ENCODE peak calls at places on chromosomes 11 and 22, in six cellular contexts. K is HepG2, J is GM12878, A is A549, L is K562, H is NB4. Q is an unnamed sample.

GRCh38 chr11:65862941-65863888 is 3.0 kb downstream of the MUS81 start:
- DNase-seq in K (no peak), H (peak; percentile 5), L (no peak), J (no peak), A (no peak), Q (no peak)

GRCh38 chr11:65593518-65594414 is 1.8 kb downstream of the KCNK7 start:
- DNase-seq in H (peak; percentile 55), L (peak; percentile 67), J (no peak), A (no peak), K (no peak), Q (peak; percentile 34)

GRCh38 chr11:128776088-128776433 is 82.2 kb downstream of the FLI1 start:
- DNase-seq in A (no peak), J (no peak), K (no peak), L (no peak), H (no peak), Q (no peak)

GRCh38 chr11:561148-562003 is 606 bp downstream of the RASSF7 start:
- DNase-seq in H (peak; percentile 67), K (peak; percentile 87), L (no peak), J (no peak), A (peak; percentile 78), Q (no peak)

GRCh38 chr22:38699784-38700183 is 959 bp downstream of the JOSD1 start:
- DNase-seq in A (no peak), J (no peak), L (no peak), H (peak; percentile 17), K (peak; percentile 21), Q (no peak)

GRCh38 chr11:69280451-69280850 is 13.5 kb upstream of the MYEOV start:
- DNase-seq in L (no peak), H (no peak), A (no peak), J (no peak), K (no peak), Q (no peak)

GRCh38 chr11:8765294-8765693 is 82.7 kb downstream of the RPL27A start:
- DNase-seq in H (no peak), A (peak; percentile 21), K (peak; percentile 49), J (no peak), L (no peak), Q (peak; percentile 19)

GRCh38 chr11:61482513-61482912 is 26.0 kb upstream of the LRRC10B start:
- DNase-seq in H (peak; percentile 52), J (no peak), A (peak; percentile 67), K (no peak), L (peak; percentile 75), Q (no peak)

GRCh38 chr11:45900916-45901617 is 6.0 kb downstream of the FREY1 start:
- DNase-seq in L (no peak), H (no peak), K (no peak), A (no peak), J (no peak), Q (no peak)

GRCh38 chr22:30144391-30144790 is 64.1 kb downstream of the HORMAD2 start:
- DNase-seq in H (no peak), J (no peak), A (no peak), L (peak; percentile 30), K (no peak), Q (no peak)

GRCh38 chr11:78943841-78944240 is 369.2 kb upstream of the NARS2 start:
- DNase-seq in K (no peak), H (no peak), J (no peak), L (peak; percentile 62), A (no peak), Q (no peak)

GRCh38 chr11:31844351-31844750 is 33.2 kb upstream of the PAX6 start:
- DNase-seq in H (no peak), L (no peak), K (no peak), J (no peak), A (no peak), Q (no peak)

GRCh38 chr11:6468712-6469495 is 4.8 kb downstream of the TRIM3 start:
- DNase-seq in J (peak; percentile 72), A (no peak), L (peak; percentile 95), K (peak; percentile 57), H (peak; percentile 75), Q (peak; percentile 97)

GRCh38 chr22:37775785-37776638 is 31.7 kb upstream of the GCAT start:
- DNase-seq in K (no peak), L (no peak), J (no peak), H (no peak), A (no peak), Q (no peak)

GRCh38 chr22:17891427-17892167 is 117.3 kb upstream of the BID start:
- DNase-seq in L (peak; percentile 54), A (peak; percentile 7), K (peak; percentile 7), H (peak; percentile 12), J (no peak), Q (no peak)

GRCh38 chr22:23402275-23403151 is 177.6 kb downstream of the IGLL1 start:
- DNase-seq in H (peak; percentile 59), K (peak; percentile 67), A (peak; percentile 48), J (no peak), L (peak; percentile 83), Q (peak; percentile 39)

GRCh38 chr11:1224109-1224485 is 1.2 kb downstream of the MUC5B start:
- DNase-seq in J (no peak), H (no peak), L (no peak), A (no peak), K (no peak), Q (no peak)

GRCh38 chr11:2693851-2694261 is 5.9 kb downstream of the KCNQ1OT1 start:
- DNase-seq in J (no peak), H (no peak), K (peak; percentile 39), L (no peak), A (no peak), Q (no peak)

GRCh38 chr11:69078508-69078907 is 29.8 kb downstream of the TPCN2 start:
- DNase-seq in J (no peak), H (no peak), A (no peak), K (no peak), L (no peak), Q (no peak)

GRCh38 chr11:20451568-20451967 is 64.1 kb downstream of the PRMT3 start:
- DNase-seq in K (no peak), L (no peak), H (peak; percentile 14), J (no peak), A (no peak), Q (no peak)

GRCh38 chr11:15006139-15006759 is 34.1 kb upstream of the CALCA start:
- DNase-seq in L (peak; percentile 39), J (peak; percentile 0), A (no peak), H (peak; percentile 68), K (peak; percentile 46), Q (peak; percentile 42)

GRCh38 chr11:64694821-64695365 is 28.1 kb downstream of the NRXN2 start:
- DNase-seq in H (no peak), J (no peak), A (no peak), K (no peak), L (no peak), Q (no peak)

GRCh38 chr11:62005231-62005661 is 37.8 kb upstream of the FTH1 start:
- DNase-seq in L (no peak), K (no peak), A (no peak), H (no peak), J (no peak), Q (no peak)

DNA sequence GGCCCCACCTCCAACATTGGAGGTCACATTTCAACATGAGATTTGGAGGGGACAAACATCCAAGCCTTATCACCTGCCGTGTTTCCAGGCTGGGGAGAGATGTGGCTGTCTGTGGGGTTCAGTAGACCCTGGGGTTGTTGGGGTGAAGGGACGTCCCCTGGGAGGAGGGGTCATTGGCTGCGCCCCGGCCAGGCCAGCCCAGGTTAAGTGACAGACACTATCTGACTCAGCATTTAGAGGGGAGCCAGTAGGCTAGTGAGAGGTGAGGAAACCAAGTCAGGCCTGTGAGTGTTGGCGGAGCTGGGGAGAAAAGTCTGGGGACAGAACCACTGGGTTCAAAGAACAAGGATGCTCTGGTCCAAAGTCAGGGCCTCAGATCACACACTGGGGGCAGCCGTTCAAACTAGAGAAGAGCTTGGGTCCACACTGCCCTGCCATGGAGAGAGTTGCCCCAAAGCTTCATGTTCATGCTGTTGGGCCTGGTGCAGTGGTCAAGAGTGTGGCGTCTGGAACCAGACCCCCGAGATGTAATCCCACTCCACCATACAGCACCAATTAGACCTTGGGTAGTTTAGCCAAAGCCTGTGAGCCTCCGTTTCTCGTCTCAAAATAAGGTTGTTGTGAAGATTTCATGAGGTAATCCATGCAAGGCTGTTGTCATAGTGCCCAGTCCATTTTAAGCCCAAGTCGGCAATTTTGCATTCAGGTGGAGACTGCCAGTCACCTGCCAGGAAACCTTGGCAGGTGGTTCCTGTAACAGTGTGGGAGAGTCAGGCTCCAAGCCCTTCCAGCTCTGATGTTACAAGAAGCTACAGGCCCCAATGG is 1289.6 kb downstream of the TBC1D22A start:
- DNase-seq in H (no peak), A (no peak), J (no peak), K (no peak), L (no peak), Q (no peak)
- TF ChIP-seq MYC in H (no peak), A (no peak), J (no peak), K (no peak), L (no peak), Q (no peak)

GRCh38 chr11:117299351-117300300 is 8.5 kb downstream of the BACE1-AS start:
- DNase-seq in J (no peak), L (no peak), A (no peak), K (peak; percentile 79), H (no peak), Q (no peak)
- TF ChIP-seq MYC in J (no peak), L (no peak), A (no peak), K (peak; percentile 45), H (no peak), Q (no peak)

GRCh38 chr11:96002339-96002738 is 78.4 kb upstream of the MTMR2 start:
- DNase-seq in L (no peak), A (no peak), H (no peak), K (no peak), J (no peak), Q (no peak)

GRCh38 chr11:96002754-96003290 is 78.9 kb upstream of the MTMR2 start:
- DNase-seq in K (no peak), A (no peak), L (no peak), J (no peak), H (no peak), Q (no peak)

GRCh38 chr11:96008161-96008560 is 84.3 kb upstream of the MTMR2 start:
- DNase-seq in A (no peak), K (no peak), H (no peak), L (no peak), J (no peak), Q (no peak)

GRCh38 chr11:96006016-96006415 is 82.1 kb upstream of the MTMR2 start:
- DNase-seq in J (no peak), L (no peak), A (no peak), K (no peak), H (no peak), Q (no peak)

DNA sequence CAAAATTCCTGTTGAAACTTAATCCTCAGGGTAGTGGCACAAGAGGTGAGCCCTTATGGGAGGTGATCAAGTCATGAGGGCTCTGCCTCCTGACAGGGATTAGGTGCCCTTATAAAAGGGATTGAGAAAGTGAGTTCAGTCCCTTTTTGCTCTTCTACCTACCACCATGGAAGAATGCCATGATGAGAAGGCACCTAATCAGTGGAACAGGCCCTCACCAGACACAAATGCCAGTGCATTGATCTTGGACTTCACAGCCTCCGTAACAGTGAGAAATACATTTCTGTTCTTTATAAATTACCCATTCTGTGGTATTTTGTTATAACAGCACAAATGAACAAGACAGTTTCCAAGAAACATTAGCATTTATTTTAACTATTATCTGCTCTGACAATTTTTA is 81.0 kb upstream of the MTMR2 start:
- DNase-seq in J (no peak), K (no peak), A (no peak), L (no peak), H (no peak), Q (no peak)
- TF ChIP-seq MYC in J (no peak), K (no peak), A (no peak), L (no peak), H (no peak), Q (no peak)

DNA sequence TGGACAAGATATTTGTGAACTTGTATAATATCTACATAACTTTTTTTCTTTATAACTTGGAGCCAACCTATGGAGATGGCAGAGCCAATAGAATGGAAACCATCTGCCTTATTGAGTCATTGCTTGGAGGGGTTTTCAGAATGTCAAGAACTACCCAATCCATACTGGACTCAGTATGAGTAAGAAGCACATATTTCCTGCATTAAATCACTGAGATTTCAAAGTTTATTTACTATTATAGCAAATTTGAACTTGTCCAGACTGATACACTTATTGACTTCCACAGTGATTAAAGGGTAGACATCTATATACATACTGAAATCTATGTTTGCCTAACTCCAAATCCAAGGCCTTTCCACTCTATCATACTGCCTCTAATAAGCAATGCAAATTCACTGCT is 704.0 kb downstream of the KCNA4 start:
- DNase-seq in H (no peak), K (no peak), J (no peak), A (no peak), L (no peak), Q (no peak)
- TF ChIP-seq MYC in H (no peak), K (no peak), J (no peak), A (no peak), L (no peak), Q (no peak)

Q was measured in endothelial cell of umbilical vein.